ENCODE peak calls at places on chromosomes 13 and 19, in four cellular contexts. U, S, K and P are unnamed samples.

GRCh38 chr19:11130824-11131455 is 24.6 kb downstream of the SPC24 start:
- DNase-seq in U (peak; percentile 85), S (peak; percentile 92), K (peak; percentile 83), P (peak; percentile 71)

GRCh38 chr19:33294058-33294798 is 8.1 kb downstream of the CEBPA start:
- DNase-seq in S (no peak), K (no peak), U (no peak), P (no peak)

GRCh38 chr19:6204212-6204611 is 68.7 kb downstream of the ACSBG2 start:
- DNase-seq in U (no peak), S (peak; percentile 40), K (no peak), P (no peak)

GRCh38 chr13:114068723-114069322 is 63.6 kb downstream of the RASA3 start:
- DNase-seq in U (no peak), K (peak; percentile 67), S (peak; percentile 51), P (no peak)

GRCh38 chr19:56153507-56153906 is 12.4 kb downstream of the ZNF444 start:
- DNase-seq in U (no peak), K (no peak), S (no peak), P (no peak)

GRCh38 chr19:38741670-38742069 is 2.6 kb downstream of the CAPN12 start:
- DNase-seq in K (no peak), U (no peak), S (no peak), P (no peak)

GRCh38 chr13:103066991-103067390 is 774 bp upstream of the SLC10A2 start:
- DNase-seq in K (no peak), S (no peak), U (no peak), P (no peak)

GRCh38 chr19:33606556-33606955 is 15.2 kb upstream of the CHST8 start:
- DNase-seq in S (no peak), K (no peak), U (no peak), P (no peak)

GRCh38 chr13:28718538-28719226 is at the start of gene SLC46A3:
- DNase-seq in K (peak; percentile 99), S (peak; percentile 99), U (peak; percentile 98), P (peak; percentile 91)

GRCh38 chr19:14006085-14006765 is at the start of gene RFX1:
- DNase-seq in K (peak; percentile 100), U (peak; percentile 100), S (peak; percentile 100), P (peak; percentile 99)

GRCh38 chr19:14005381-14006084 is 587 bp downstream of the RFX1 start:
- DNase-seq in K (peak; percentile 96), U (peak; percentile 96), S (peak; percentile 97), P (peak; percentile 91)

GRCh38 chr19:14004619-14005380 is 1.3 kb downstream of the RFX1 start:
- DNase-seq in U (peak; percentile 74), S (peak; percentile 74), K (peak; percentile 84), P (peak; percentile 41)

GRCh38 chr19:14003279-14004051 is 2.7 kb downstream of the RFX1 start:
- DNase-seq in S (no peak), U (no peak), K (no peak), P (peak; percentile 48)

DNA sequence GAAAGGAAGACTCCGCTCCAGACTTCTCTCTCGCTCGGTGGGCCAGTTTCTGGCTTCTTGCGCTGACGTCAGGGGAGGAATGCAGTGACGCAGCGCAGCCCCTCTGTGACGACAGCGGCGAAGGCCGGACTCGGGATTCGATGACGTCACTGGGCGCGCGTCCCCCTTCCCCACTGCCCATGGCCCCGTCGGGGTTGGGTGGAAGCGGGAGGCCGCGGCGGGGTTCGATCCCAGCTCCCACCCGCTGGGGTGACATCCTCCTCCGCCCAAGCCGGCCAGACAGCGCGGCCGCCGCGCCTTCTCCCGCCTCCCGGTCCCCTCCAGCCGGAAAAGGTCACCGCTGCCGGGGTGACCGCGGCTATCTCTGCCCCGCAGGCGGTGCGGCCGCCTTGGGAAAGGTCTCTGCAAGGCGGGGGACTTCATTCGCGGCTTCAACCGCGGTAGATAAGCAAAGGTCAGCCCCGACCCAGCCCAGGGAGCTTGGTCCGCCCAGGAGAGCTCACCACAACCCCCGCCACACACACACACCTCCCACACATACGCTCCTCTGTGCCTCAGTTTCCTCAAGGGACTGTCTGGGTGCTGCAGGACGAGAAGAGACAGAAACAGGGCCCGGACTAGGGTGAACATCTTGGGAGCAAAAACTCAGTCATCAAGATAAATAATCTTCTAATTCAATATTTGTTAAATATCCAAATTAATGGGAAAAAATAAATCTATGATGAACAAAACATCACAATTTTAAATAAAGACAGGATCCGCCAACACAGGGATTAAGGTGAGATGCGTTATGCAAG is 844 bp upstream of the RFX1 start:
- DNase-seq in S (no peak), K (peak; percentile 94), U (peak; percentile 88), P (no peak)
- TF ChIP-seq CTCF in S (no peak), K (no peak), U (no peak), P (no peak)

GRCh38 chr13:46179576-46180368 is 2.2 kb downstream of the LCP1 start:
- DNase-seq in S (peak; percentile 93), K (peak; percentile 75), U (no peak), P (peak; percentile 72)
- H3K27ac ChIP-seq in S (peak overlapping the region; percentile 55), K (peak overlapping the region; percentile 63), U (no peak overlapping the region), P (peak overlapping the region; percentile 92)

GRCh38 chr19:15641901-15642491 is 1.3 kb downstream of the CYP4F3 start:
- DNase-seq in K (no peak), U (no peak), S (no peak), P (no peak)
- H3K4me3 ChIP-seq in K (no peak overlapping the region), U (no peak overlapping the region), S (peak overlapping the region; percentile 51), P (no peak overlapping the region)

GRCh38 chr19:19064098-19064722 is 416 bp downstream of the SLC25A42 start:
- DNase-seq in S (no peak), U (no peak), K (no peak), P (peak; percentile 78)
- TF ChIP-seq CTCF in S (peak; percentile 25), U (no peak), K (peak; percentile 16), P (peak; percentile 60)

DNA sequence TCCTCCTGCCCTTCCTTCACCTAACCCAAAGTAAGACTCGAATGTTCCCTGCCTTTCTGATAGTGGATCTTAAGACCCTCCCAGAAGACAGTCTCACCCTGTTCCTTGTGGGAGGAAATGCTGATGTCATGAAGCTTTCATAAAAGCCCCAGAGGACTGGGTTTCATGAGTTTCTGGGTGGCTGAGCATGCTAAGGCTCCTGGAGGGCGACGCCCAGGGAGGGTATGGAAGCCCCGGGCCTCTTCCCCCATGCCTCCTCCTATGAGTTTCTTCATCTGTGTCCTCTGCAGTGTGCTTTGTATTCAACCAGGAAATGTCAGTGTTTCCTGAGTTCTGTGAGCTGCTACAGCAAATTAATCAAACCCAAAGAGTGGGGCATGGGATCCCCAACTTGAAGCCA is 1.8 kb upstream of the LILRB2 start:
- DNase-seq in K (no peak), S (no peak), U (no peak), P (peak; percentile 24)
- H3K27ac ChIP-seq in K (no peak overlapping the region), S (no peak overlapping the region), U (no peak overlapping the region), P (no peak overlapping the region)

GRCh38 chr13:49652691-49653305 is 24.5 kb downstream of the ARL11 start:
- DNase-seq in U (peak; percentile 29), K (no peak), S (peak; percentile 69), P (peak; percentile 63)
- H3K4me3 ChIP-seq in U (no peak overlapping the region), K (no peak overlapping the region), S (no peak overlapping the region), P (no peak overlapping the region)

GRCh38 chr19:8525401-8525684 is 11.4 kb upstream of the ZNF414 start:
- DNase-seq in U (no peak), S (no peak), K (no peak), P (no peak)
- TF ChIP-seq CTCF in U (no peak), S (no peak), K (no peak), P (peak; percentile 26)

DNA sequence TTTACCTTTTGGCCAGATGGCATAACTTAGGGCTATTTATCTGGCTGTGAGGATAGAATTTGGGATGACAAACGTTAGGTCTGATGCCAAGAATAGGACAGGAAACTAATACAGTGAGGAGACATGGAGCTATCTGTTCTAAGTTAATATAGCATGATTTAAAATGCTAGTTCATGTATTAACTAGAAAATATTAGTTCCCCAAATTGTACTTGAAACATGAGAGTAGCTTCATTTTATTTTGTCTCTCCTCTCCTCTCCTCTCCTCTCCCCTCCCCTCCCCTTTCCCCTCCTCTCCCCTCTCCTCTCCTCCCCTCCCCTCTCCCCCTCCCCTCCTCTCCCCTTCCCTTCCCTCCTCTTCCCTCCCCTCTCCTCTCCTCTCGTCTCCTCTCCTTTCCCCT is 101.1 kb upstream of the MYO16 start:
- DNase-seq in S (no peak), K (no peak), U (no peak), P (no peak)
- H3K27ac ChIP-seq in S (no peak overlapping the region), K (no peak overlapping the region), U (no peak overlapping the region), P (no peak overlapping the region)

GRCh38 chr19:8610928-8611284 is 391 bp upstream of the ADAMTS10 start:
- DNase-seq in S (no peak), K (no peak), U (no peak), P (no peak)
- H3K4me3 ChIP-seq in S (peak overlapping the region; percentile 65), K (peak overlapping the region; percentile 66), U (no peak overlapping the region), P (no peak overlapping the region)

GRCh38 chr13:111883571-111884343 is 183.2 kb upstream of the SOX1 start:
- DNase-seq in K (no peak), U (no peak), S (peak; percentile 19), P (no peak)
- TF ChIP-seq CTCF in K (no peak), U (no peak), S (no peak), P (no peak)